ENCODE peak calls at places on chromosomes 13 and 19, in ten cellular contexts. O is stimulated activated CD4-positive, alpha-beta T cell treated with anti-CD3 and anti-CD28 coated beads, Interleukin-12 subunit alpha, Interleukin-12 subunit beta, amount 100 ng/mL, for 48 hours; Y is T-cell; Z is A172; H is GM10248; S is lower leg skin; X is CD4-positive, alpha-beta T cell; B is AG08396; W is activated gamma-delta T cell treated with Interleukin-2 at 50 U/mL for 16 hours; I is stimulated activated CD8-positive, alpha-beta memory T cell treated with anti-CD3 and anti-CD28 coated beads, Interleukin-7, amount 100 ng/mL, for 1 hour. K is an unnamed sample.

GRCh38 chr19:39996218-39996810 is 546 bp upstream of the ZNF546 start:
- DNase-seq in W (peak), I (no peak), O (peak), H (peak), Z (peak), Y (no peak), B (peak), S (no peak), X (no peak), K (no peak)

GRCh38 chr19:13951043-13951442 is 1.3 kb upstream of the DCAF15 start:
- DNase-seq in B (no peak), W (no peak), S (no peak), Z (no peak), Y (no peak), I (no peak), X (no peak), H (no peak), O (no peak), K (no peak)

GRCh38 chr19:40530091-40530901 is 46.4 kb upstream of the SHKBP1 start:
- DNase-seq in S (no peak), Y (no peak), B (no peak), H (peak), O (no peak), X (no peak), I (no peak), Z (no peak), W (no peak), K (no peak)

GRCh38 chr13:101529419-101529818 is 76.9 kb downstream of the ITGBL1 start:
- DNase-seq in O (no peak), I (no peak), Y (no peak), Z (peak), W (no peak), B (no peak), X (no peak), S (no peak), H (no peak), K (no peak)

GRCh38 chr19:45231891-45232290 is 13.3 kb downstream of the EXOC3L2 start:
- DNase-seq in X (no peak), S (no peak), O (no peak), H (no peak), W (no peak), Z (no peak), Y (no peak), B (no peak), I (no peak), K (no peak)

GRCh38 chr13:36998624-36999041 is 507 bp downstream of the ALG5 start:
- DNase-seq in Y (peak), Z (no peak), O (peak), H (peak), W (peak), B (no peak), X (peak), I (no peak), S (peak), K (peak)

GRCh38 chr19:16608290-16608704 is 19.7 kb downstream of the MED26 start:
- DNase-seq in B (peak), X (no peak), H (no peak), Y (no peak), Z (peak), O (no peak), S (no peak), I (no peak), W (no peak), K (no peak)

GRCh38 chr13:76307157-76307556 is 579.0 kb downstream of the KCTD12 start:
- DNase-seq in X (no peak), W (no peak), H (no peak), Y (no peak), O (no peak), Z (no peak), B (peak), S (no peak), I (no peak), K (no peak)

GRCh38 chr19:4099054-4099764 is 24.7 kb downstream of the MAP2K2 start:
- DNase-seq in Y (no peak), H (no peak), S (no peak), W (no peak), I (no peak), B (no peak), O (no peak), X (no peak), Z (no peak), K (no peak)

GRCh38 chr13:95644611-95645052 is at the start of gene DZIP1:
- DNase-seq in H (peak), W (no peak), B (peak), I (no peak), S (peak), Y (no peak), O (peak), X (no peak), Z (peak), K (peak)

GRCh38 chr13:41122838-41123237 is 9.8 kb downstream of the KBTBD6 start:
- DNase-seq in B (no peak), O (no peak), W (no peak), Z (no peak), I (no peak), Y (no peak), S (no peak), X (no peak), H (no peak), K (no peak)

GRCh38 chr13:18959996-18960395 is 221.6 kb downstream of the TUBA3C start:
- DNase-seq in I (no peak), Z (no peak), W (no peak), O (no peak), X (no peak), Y (no peak), H (no peak), S (no peak), B (no peak), K (no peak)

GRCh38 chr13:37058801-37059135 is 720 bp downstream of the SUPT20H start:
- DNase-seq in Z (no peak), H (no peak), Y (peak), O (peak), W (peak), B (no peak), S (no peak), I (no peak), X (peak), K (no peak)

GRCh38 chr19:48123907-48124675 is 13.5 kb upstream of the PLA2G4C start:
- DNase-seq in X (no peak), W (no peak), Y (no peak), I (no peak), B (peak), H (peak), O (peak), Z (peak), S (no peak), K (peak)

GRCh38 chr19:35154535-35155406 is at the start of gene FXYD5:
- DNase-seq in Y (peak), H (peak), O (peak), X (peak), S (peak), W (peak), I (peak), B (peak), Z (peak), K (peak)

GRCh38 chr19:48244289-48244688 is 11.4 kb downstream of the CARD8 start:
- DNase-seq in I (no peak), S (no peak), W (peak), H (no peak), O (no peak), Y (peak), B (no peak), Z (peak), X (peak), K (peak)

GRCh38 chr19:2552859-2553258 is 76.9 kb downstream of the GADD45B start:
- DNase-seq in I (peak), W (peak), B (no peak), S (no peak), Z (peak), O (peak), Y (peak), H (peak), X (peak), K (peak)

GRCh38 chr19:1474011-1474764 is 4.8 kb downstream of the C19orf25 start:
- DNase-seq in Y (no peak), O (no peak), W (no peak), B (peak), S (no peak), I (no peak), X (no peak), H (no peak), Z (no peak), K (no peak)

K was measured in KBM-7.